ENCODE peak calls at places on chromosomes 5 and 9, in ten cellular contexts. One of them, this sample, is unnamed.

GRCh38 chr9:112884086-112884485 is 6.6 kb downstream of the SLC46A2 start:
- DNase-seq in AG20443: peak
- DNase-seq in foreskin fibroblast: no peak
- DNase-seq in nephron progenitor cell: peak
- DNase-seq in HFF-Myc: no peak
- DNase-seq in H54: peak
- DNase-seq in cerebellar nuclear complex: no peak
- DNase-seq in mesenteric fat pad: peak
- DNase-seq in Ammon's horn: no peak
- DNase-seq in heart left ventricle: no peak
- DNase-seq in this sample: no peak

GRCh38 chr5:41083306-41083705 is 12.2 kb upstream of the MROH2B start:
- DNase-seq in AG20443: no peak
- DNase-seq in foreskin fibroblast: no peak
- DNase-seq in nephron progenitor cell: no peak
- DNase-seq in HFF-Myc: no peak
- DNase-seq in H54: no peak
- DNase-seq in cerebellar nuclear complex: no peak
- DNase-seq in mesenteric fat pad: no peak
- DNase-seq in Ammon's horn: no peak
- DNase-seq in heart left ventricle: no peak
- DNase-seq in this sample: no peak

GRCh38 chr9:78695521-78695920 is 398.6 kb downstream of the PSAT1 start:
- DNase-seq in AG20443: no peak
- DNase-seq in foreskin fibroblast: no peak
- DNase-seq in nephron progenitor cell: peak
- DNase-seq in HFF-Myc: no peak
- DNase-seq in H54: no peak
- DNase-seq in cerebellar nuclear complex: no peak
- DNase-seq in mesenteric fat pad: no peak
- DNase-seq in Ammon's horn: no peak
- DNase-seq in heart left ventricle: no peak
- DNase-seq in this sample: peak

GRCh38 chr5:125409496-125410351 is 663.3 kb upstream of the ZNF608 start:
- DNase-seq in AG20443: no peak
- DNase-seq in foreskin fibroblast: peak
- DNase-seq in nephron progenitor cell: peak
- DNase-seq in HFF-Myc: peak
- DNase-seq in H54: no peak
- DNase-seq in cerebellar nuclear complex: peak
- DNase-seq in mesenteric fat pad: no peak
- DNase-seq in Ammon's horn: no peak
- DNase-seq in heart left ventricle: no peak
- DNase-seq in this sample: peak

GRCh38 chr5:32814620-32815019 is 103.5 kb downstream of the NPR3 start:
- DNase-seq in AG20443: peak
- DNase-seq in foreskin fibroblast: peak
- DNase-seq in nephron progenitor cell: no peak
- DNase-seq in HFF-Myc: no peak
- DNase-seq in H54: no peak
- DNase-seq in cerebellar nuclear complex: no peak
- DNase-seq in mesenteric fat pad: no peak
- DNase-seq in Ammon's horn: no peak
- DNase-seq in heart left ventricle: no peak
- DNase-seq in this sample: no peak

GRCh38 chr5:79518718-79519117 is 4.8 kb upstream of the HOMER1 start:
- DNase-seq in AG20443: no peak
- DNase-seq in foreskin fibroblast: no peak
- DNase-seq in nephron progenitor cell: no peak
- DNase-seq in HFF-Myc: no peak
- DNase-seq in H54: no peak
- DNase-seq in cerebellar nuclear complex: no peak
- DNase-seq in mesenteric fat pad: no peak
- DNase-seq in Ammon's horn: no peak
- DNase-seq in heart left ventricle: no peak
- DNase-seq in this sample: no peak

GRCh38 chr9:123999668-124000067 is 11.9 kb upstream of the LHX2 start:
- DNase-seq in AG20443: peak
- DNase-seq in foreskin fibroblast: no peak
- DNase-seq in nephron progenitor cell: peak
- DNase-seq in HFF-Myc: no peak
- DNase-seq in H54: no peak
- DNase-seq in cerebellar nuclear complex: no peak
- DNase-seq in mesenteric fat pad: no peak
- DNase-seq in Ammon's horn: no peak
- DNase-seq in heart left ventricle: no peak
- DNase-seq in this sample: no peak

GRCh38 chr5:159101689-159102088 is 2.0 kb upstream of the EBF1 start:
- DNase-seq in AG20443: peak
- DNase-seq in foreskin fibroblast: peak
- DNase-seq in nephron progenitor cell: no peak
- DNase-seq in HFF-Myc: no peak
- DNase-seq in H54: no peak
- DNase-seq in cerebellar nuclear complex: no peak
- DNase-seq in mesenteric fat pad: no peak
- DNase-seq in Ammon's horn: no peak
- DNase-seq in heart left ventricle: no peak
- DNase-seq in this sample: no peak

GRCh38 chr5:180873628-180874520 is 12.8 kb upstream of the ZFP62 start:
- DNase-seq in AG20443: peak
- DNase-seq in foreskin fibroblast: peak
- DNase-seq in nephron progenitor cell: no peak
- DNase-seq in HFF-Myc: no peak
- DNase-seq in H54: no peak
- DNase-seq in cerebellar nuclear complex: no peak
- DNase-seq in mesenteric fat pad: no peak
- DNase-seq in Ammon's horn: peak
- DNase-seq in heart left ventricle: no peak
- DNase-seq in this sample: no peak

GRCh38 chr9:134829356-134829937 is 51.2 kb upstream of the FCN2 start:
- DNase-seq in AG20443: no peak
- DNase-seq in foreskin fibroblast: no peak
- DNase-seq in nephron progenitor cell: no peak
- DNase-seq in HFF-Myc: no peak
- DNase-seq in H54: no peak
- DNase-seq in cerebellar nuclear complex: no peak
- DNase-seq in mesenteric fat pad: no peak
- DNase-seq in Ammon's horn: no peak
- DNase-seq in heart left ventricle: no peak
- DNase-seq in this sample: no peak

GRCh38 chr5:169970911-169971436 is 9.3 kb downstream of the INSYN2B start:
- DNase-seq in AG20443: peak
- DNase-seq in foreskin fibroblast: peak
- DNase-seq in nephron progenitor cell: no peak
- DNase-seq in HFF-Myc: peak
- DNase-seq in H54: peak
- DNase-seq in cerebellar nuclear complex: no peak
- DNase-seq in mesenteric fat pad: no peak
- DNase-seq in Ammon's horn: no peak
- DNase-seq in heart left ventricle: peak
- DNase-seq in this sample: no peak

GRCh38 chr5:107779472-107779871 is 108.7 kb upstream of the EFNA5 start:
- DNase-seq in AG20443: no peak
- DNase-seq in foreskin fibroblast: no peak
- DNase-seq in nephron progenitor cell: no peak
- DNase-seq in HFF-Myc: no peak
- DNase-seq in H54: no peak
- DNase-seq in cerebellar nuclear complex: no peak
- DNase-seq in mesenteric fat pad: no peak
- DNase-seq in Ammon's horn: no peak
- DNase-seq in heart left ventricle: no peak
- DNase-seq in this sample: no peak

GRCh38 chr9:92467041-92467440 is 15.3 kb downstream of the ASPN start:
- DNase-seq in AG20443: no peak
- DNase-seq in foreskin fibroblast: no peak
- DNase-seq in nephron progenitor cell: no peak
- DNase-seq in HFF-Myc: no peak
- DNase-seq in H54: no peak
- DNase-seq in cerebellar nuclear complex: no peak
- DNase-seq in mesenteric fat pad: no peak
- DNase-seq in Ammon's horn: no peak
- DNase-seq in heart left ventricle: no peak
- DNase-seq in this sample: no peak